ENCODE peak calls at places on chromosomes 11 and 22, in six cellular contexts. O is gastrocnemius medialis, G is small intestine, F is GM23338, D is colonic mucosa, X is left ventricle myocardium inferior. N is an unnamed sample. For H3K4me1, the result is how much of the 10 kb centered on the place peaks cover.

GRCh38 chr11:27469333-27469680 is 3.3 kb downstream of the LGR4 start:
- DNase-seq in O (no peak), G (peak), F (no peak), D (no peak), X (no peak), N (no peak)

GRCh38 chr11:120482149-120482548 is 29.4 kb upstream of the GRIK4 start:
- DNase-seq in O (no peak), G (peak), F (no peak), D (no peak), X (no peak), N (no peak)

GRCh38 chr11:103953797-103954495 is 82.5 kb upstream of the DDI1 start:
- DNase-seq in O (no peak), G (peak), F (no peak), D (no peak), X (no peak), N (no peak)

GRCh38 chr22:36352775-36353507 is 34.8 kb downstream of the MYH9 start:
- DNase-seq in O (no peak), G (no peak), F (peak), D (no peak), X (peak), N (peak)

GRCh38 chr11:66969584-66970205 is 5.4 kb upstream of the C11orf86 start:
- DNase-seq in O (no peak), G (no peak), F (no peak), D (no peak), X (no peak), N (no peak)

GRCh38 chr11:133821776-133822175 is 23.5 kb downstream of the SPATA19 start:
- DNase-seq in O (no peak), G (peak), F (peak), D (peak), X (peak), N (peak)

GRCh38 chr11:123546515-123546914 is 107.9 kb downstream of the SCN3B start:
- DNase-seq in O (no peak), G (no peak), F (no peak), D (no peak), X (no peak), N (no peak)

GRCh38 chr11:70866834-70867233 is 385.5 kb downstream of the SHANK2 start:
- DNase-seq in O (no peak), G (no peak), F (no peak), D (no peak), X (no peak), N (no peak)

GRCh38 chr11:47724041-47724729 is 9.0 kb upstream of the AGBL2 start:
- DNase-seq in O (peak), G (peak), F (no peak), D (peak), X (no peak), N (no peak)

GRCh38 chr11:102205805-102206204 is 95.6 kb downstream of the YAP1 start:
- DNase-seq in O (no peak), G (no peak), F (no peak), D (no peak), X (no peak), N (no peak)

GRCh38 chr11:62593434-62594044 is 2.2 kb upstream of the TUT1 start:
- DNase-seq in O (peak), G (peak), F (peak), D (peak), X (peak), N (peak)

GRCh38 chr11:1382831-1383607 is 6.7 kb upstream of the BRSK2 start:
- DNase-seq in O (peak), G (peak), F (peak), D (peak), X (peak), N (peak)

GRCh38 chr11:84264066-84264465 is 977.9 kb upstream of the CCDC90B start:
- DNase-seq in O (no peak), G (no peak), F (no peak), D (no peak), X (no peak), N (no peak)

GRCh38 chr11:57668467-57668890 is 565 bp downstream of the ZDHHC5 start:
- DNase-seq in O (no peak), G (peak), F (peak), D (no peak), X (no peak), N (no peak)

GRCh38 chr11:108170191-108170590 is 48.8 kb downstream of the ACAT1 start:
- DNase-seq in O (no peak), G (no peak), F (no peak), D (no peak), X (no peak), N (no peak)

GRCh38 chr11:820655-821512 is 2.2 kb downstream of the PNPLA2 start:
- DNase-seq in O (peak), G (peak), F (no peak), D (peak), X (peak), N (peak)

GRCh38 chr11:118581057-118581456 is 8.8 kb downstream of the ARCN1 start:
- DNase-seq in O (no peak), G (no peak), F (no peak), D (no peak), X (no peak), N (no peak)

GRCh38 chr11:4044971-4045646 is 49.5 kb upstream of the RRM1 start:
- DNase-seq in O (peak), G (no peak), F (no peak), D (no peak), X (no peak), N (no peak)

GRCh38 chr22:39181356-39181755 is 28.9 kb upstream of the CBX7 start:
- DNase-seq in O (no peak), G (no peak), F (no peak), D (no peak), X (no peak), N (no peak)

GRCh38 chr11:97537407-97538150 is 1147.8 kb downstream of the JRKL start:
- DNase-seq in O (no peak), G (no peak), F (peak), D (no peak), X (no peak), N (no peak)

GRCh38 chr11:69321877-69322350 is 28.0 kb downstream of the MYEOV start:
- DNase-seq in O (no peak), G (no peak), F (no peak), D (no peak), X (no peak), N (no peak)

GRCh38 chr11:1473011-1473628 is 13.5 kb downstream of the MOB2 start:
- DNase-seq in O (no peak), G (no peak), F (no peak), D (no peak), X (peak), N (no peak)

GRCh38 chr11:130129922-130130321 is 29.7 kb upstream of the ST14 start:
- DNase-seq in O (no peak), G (no peak), F (no peak), D (no peak), X (no peak), N (no peak)

GRCh38 chr22:50726643-50727340 is 11.2 kb upstream of the ACR start:
- DNase-seq in O (no peak), G (no peak), F (peak), D (no peak), X (peak), N (no peak)

DNA sequence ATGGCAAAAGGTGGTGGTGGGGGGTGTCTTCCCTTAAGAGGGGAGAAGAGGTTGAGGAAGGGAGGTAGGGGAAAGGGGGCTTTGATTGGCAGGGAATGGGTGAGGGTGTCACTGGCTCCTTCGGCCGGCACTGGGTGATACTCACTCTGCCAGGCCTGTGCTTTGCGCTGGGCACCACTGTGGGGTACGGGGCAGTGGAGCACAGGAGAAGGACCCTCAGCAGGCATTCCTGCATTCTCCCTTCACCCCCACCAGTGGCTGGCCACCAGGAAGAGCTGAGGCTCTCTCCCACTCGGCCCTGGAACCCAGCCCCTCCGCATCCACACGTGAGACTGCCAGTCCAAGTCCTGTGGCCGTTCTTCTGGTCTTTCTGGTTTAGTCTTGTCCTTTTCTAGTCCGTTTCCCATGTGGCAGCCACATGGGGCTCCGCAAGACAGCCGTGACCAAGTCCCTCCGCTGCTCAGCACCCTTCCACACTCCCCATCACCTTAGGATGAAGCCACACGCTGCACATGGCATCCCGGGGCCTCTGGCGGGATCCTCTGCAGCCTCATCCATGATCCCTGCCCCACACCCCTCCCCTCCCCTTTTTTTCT is 8.0 kb downstream of the CAPN5 start:
- DNase-seq in O (no peak), G (no peak), F (no peak), D (peak), X (no peak), N (no peak)
- H3K27ac ChIP-seq in O (peak), G (peak), F (no peak), D (peak), X (peak), N (peak)

GRCh38 chr11:65915101-65915820 is 3.6 kb downstream of the C11orf68 start:
- DNase-seq in O (peak), G (no peak), F (no peak), D (no peak), X (no peak), N (no peak)
- H3K4me3 ChIP-seq in O (peak), G (no peak), F (no peak), D (no peak), X (peak), N (peak)

DNA sequence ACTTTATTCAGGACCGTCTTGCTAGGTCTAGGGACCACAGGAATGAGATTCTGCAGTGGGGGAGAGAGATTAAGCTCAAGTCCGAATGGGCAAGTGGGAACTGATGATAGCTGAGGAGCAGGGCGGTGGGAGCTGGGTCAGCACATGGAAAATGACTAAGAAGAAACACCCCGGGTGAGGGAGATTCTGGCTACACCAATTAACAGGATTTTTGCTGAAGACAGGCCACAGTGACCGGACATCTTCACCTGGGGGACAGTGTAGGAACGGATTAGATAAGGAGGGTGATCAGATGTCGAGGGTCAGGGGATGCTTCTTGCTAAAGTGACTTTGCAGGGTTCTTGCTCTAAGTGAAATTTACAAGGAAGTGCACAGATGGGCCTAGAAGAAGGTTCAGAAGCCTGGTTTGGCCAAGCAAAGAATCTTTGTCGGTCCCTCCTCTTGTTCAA is 8.5 kb upstream of the DGCR8 start:
- DNase-seq in O (no peak), G (no peak), F (no peak), D (no peak), X (no peak), N (no peak)
- H3K4me1 ChIP-seq in O (under half), G (under half), F (under half), D (under half), X (under half), N (under half)

GRCh38 chr22:23888615-23889401 is 5.4 kb upstream of the MIF start:
- DNase-seq in O (no peak), G (no peak), F (peak), D (no peak), X (no peak), N (no peak)
- H3K27ac ChIP-seq in O (no peak), G (peak), F (no peak), D (no peak), X (peak), N (peak)

N was measured in heart right ventricle.